ENCODE peak calls at places on chromosomes 6 and 20, in four cellular contexts. One of them, this sample, is unnamed.

GRCh38 chr6:68895929-68896328 is 260.8 kb downstream of the ADGRB3 start:
- DNase-seq in natural killer cell: no peak
- DNase-seq in GM12865: no peak
- DNase-seq in cardiac muscle cell: no peak
- DNase-seq in this sample: no peak

GRCh38 chr6:11163932-11164331 is 52.4 kb upstream of the ERVFRD-1 start:
- DNase-seq in natural killer cell: no peak
- DNase-seq in GM12865: peak
- DNase-seq in cardiac muscle cell: no peak
- DNase-seq in this sample: no peak

GRCh38 chr6:115838763-115839401 is 221.8 kb downstream of the FRK start:
- DNase-seq in natural killer cell: no peak
- DNase-seq in GM12865: peak
- DNase-seq in cardiac muscle cell: peak
- DNase-seq in this sample: no peak

GRCh38 chr20:47360489-47361267 is 4.2 kb upstream of the ZMYND8 start:
- DNase-seq in natural killer cell: no peak
- DNase-seq in GM12865: peak
- DNase-seq in cardiac muscle cell: peak
- DNase-seq in this sample: peak

GRCh38 chr20:45695496-45695895 is 6.3 kb upstream of the WFDC13 start:
- DNase-seq in natural killer cell: no peak
- DNase-seq in GM12865: no peak
- DNase-seq in cardiac muscle cell: no peak
- DNase-seq in this sample: no peak

GRCh38 chr6:12324741-12325140 is 34.6 kb downstream of the EDN1 start:
- DNase-seq in natural killer cell: no peak
- DNase-seq in GM12865: no peak
- DNase-seq in cardiac muscle cell: no peak
- DNase-seq in this sample: no peak

GRCh38 chr20:57590485-57591288 is 29.5 kb downstream of the ZBP1 start:
- DNase-seq in natural killer cell: no peak
- DNase-seq in GM12865: no peak
- DNase-seq in cardiac muscle cell: no peak
- DNase-seq in this sample: no peak

GRCh38 chr20:44151621-44152416 is 35.2 kb downstream of the JPH2 start:
- DNase-seq in natural killer cell: no peak
- DNase-seq in GM12865: no peak
- DNase-seq in cardiac muscle cell: no peak
- DNase-seq in this sample: no peak

GRCh38 chr6:166419717-166420116 is 37.0 kb upstream of the MPC1 start:
- DNase-seq in natural killer cell: peak
- DNase-seq in GM12865: no peak
- DNase-seq in cardiac muscle cell: no peak
- DNase-seq in this sample: no peak

GRCh38 chr6:157861814-157862213 is 38.8 kb downstream of the SNX9 start:
- DNase-seq in natural killer cell: no peak
- DNase-seq in GM12865: no peak
- DNase-seq in cardiac muscle cell: no peak
- DNase-seq in this sample: no peak

GRCh38 chr20:20443509-20443908 is 75.6 kb downstream of the INSM1 start:
- DNase-seq in natural killer cell: no peak
- DNase-seq in GM12865: no peak
- DNase-seq in cardiac muscle cell: no peak
- DNase-seq in this sample: no peak

GRCh38 chr6:151118453-151119123 is 121.2 kb upstream of the AKAP12 start:
- DNase-seq in natural killer cell: no peak
- DNase-seq in GM12865: peak
- DNase-seq in cardiac muscle cell: no peak
- DNase-seq in this sample: no peak

GRCh38 chr6:157537518-157537917 is 156.5 kb downstream of the ZDHHC14 start:
- DNase-seq in natural killer cell: no peak
- DNase-seq in GM12865: no peak
- DNase-seq in cardiac muscle cell: no peak
- DNase-seq in this sample: no peak

GRCh38 chr6:89984926-89985743 is 90.9 kb downstream of the GJA10 start:
- DNase-seq in natural killer cell: no peak
- DNase-seq in GM12865: no peak
- DNase-seq in cardiac muscle cell: peak
- DNase-seq in this sample: no peak

GRCh38 chr6:107819217-107819616 is 4.9 kb downstream of the SCML4 start:
- DNase-seq in natural killer cell: no peak
- DNase-seq in GM12865: no peak
- DNase-seq in cardiac muscle cell: no peak
- DNase-seq in this sample: no peak

GRCh38 chr6:3349388-3350251 is 90.9 kb downstream of the PSMG4 start:
- DNase-seq in natural killer cell: no peak
- DNase-seq in GM12865: no peak
- DNase-seq in cardiac muscle cell: no peak
- DNase-seq in this sample: no peak

GRCh38 chr6:116560130-116560529 is 6.6 kb downstream of the CALHM4 start:
- DNase-seq in natural killer cell: no peak
- DNase-seq in GM12865: no peak
- DNase-seq in cardiac muscle cell: no peak
- DNase-seq in this sample: no peak

GRCh38 chr6:37013516-37014491 is 8.3 kb downstream of the FGD2 start:
- DNase-seq in natural killer cell: no peak
- DNase-seq in GM12865: no peak
- DNase-seq in cardiac muscle cell: no peak
- DNase-seq in this sample: no peak

GRCh38 chr6:1987640-1988039 is 257.8 kb downstream of the GMDS start:
- DNase-seq in natural killer cell: no peak
- DNase-seq in GM12865: no peak
- DNase-seq in cardiac muscle cell: no peak
- DNase-seq in this sample: no peak

GRCh38 chr20:2093883-2094282 is 7.7 kb upstream of the STK35 start:
- DNase-seq in natural killer cell: no peak
- DNase-seq in GM12865: no peak
- DNase-seq in cardiac muscle cell: no peak
- DNase-seq in this sample: no peak

GRCh38 chr6:11386323-11386722 is 151.2 kb upstream of the TMEM170B start:
- DNase-seq in natural killer cell: no peak
- DNase-seq in GM12865: peak
- DNase-seq in cardiac muscle cell: no peak
- DNase-seq in this sample: no peak

GRCh38 chr6:14079433-14079832 is 38.1 kb upstream of the CD83 start:
- DNase-seq in natural killer cell: no peak
- DNase-seq in GM12865: no peak
- DNase-seq in cardiac muscle cell: no peak
- DNase-seq in this sample: no peak

GRCh38 chr6:129447166-129447565 is 262.8 kb downstream of the ARHGAP18 start:
- DNase-seq in natural killer cell: no peak
- DNase-seq in GM12865: no peak
- DNase-seq in cardiac muscle cell: no peak
- DNase-seq in this sample: no peak

GRCh38 chr6:134422426-134423231 is 104.7 kb upstream of the SGK1 start:
- DNase-seq in natural killer cell: no peak
- DNase-seq in GM12865: peak
- DNase-seq in cardiac muscle cell: no peak
- DNase-seq in this sample: no peak

GRCh38 chr6:127146935-127147334 is 28.5 kb downstream of the RSPO3 start:
- DNase-seq in natural killer cell: no peak
- DNase-seq in GM12865: no peak
- DNase-seq in cardiac muscle cell: peak
- DNase-seq in this sample: no peak

GRCh38 chr6:84762220-84762940 is 2.0 kb downstream of the TBX18 start:
- DNase-seq in natural killer cell: no peak
- DNase-seq in GM12865: no peak
- DNase-seq in cardiac muscle cell: peak
- DNase-seq in this sample: no peak
- TF ChIP-seq CTCF in natural killer cell: no peak
- TF ChIP-seq CTCF in GM12865: no peak
- TF ChIP-seq CTCF in cardiac muscle cell: peak
- TF ChIP-seq CTCF in this sample: no peak

GRCh38 chr6:136701011-136701410 is 91.3 kb downstream of the MAP3K5 start:
- DNase-seq in natural killer cell: no peak
- DNase-seq in GM12865: no peak
- DNase-seq in cardiac muscle cell: no peak
- DNase-seq in this sample: no peak
- TF ChIP-seq CTCF in natural killer cell: no peak
- TF ChIP-seq CTCF in GM12865: no peak
- TF ChIP-seq CTCF in cardiac muscle cell: no peak
- TF ChIP-seq CTCF in this sample: no peak

GRCh38 chr6:159169557-159170332 is 545 bp downstream of the FNDC1 start:
- DNase-seq in natural killer cell: no peak
- DNase-seq in GM12865: no peak
- DNase-seq in cardiac muscle cell: peak
- DNase-seq in this sample: peak
- TF ChIP-seq CTCF in natural killer cell: no peak
- TF ChIP-seq CTCF in GM12865: no peak
- TF ChIP-seq CTCF in cardiac muscle cell: peak
- TF ChIP-seq CTCF in this sample: no peak

DNA sequence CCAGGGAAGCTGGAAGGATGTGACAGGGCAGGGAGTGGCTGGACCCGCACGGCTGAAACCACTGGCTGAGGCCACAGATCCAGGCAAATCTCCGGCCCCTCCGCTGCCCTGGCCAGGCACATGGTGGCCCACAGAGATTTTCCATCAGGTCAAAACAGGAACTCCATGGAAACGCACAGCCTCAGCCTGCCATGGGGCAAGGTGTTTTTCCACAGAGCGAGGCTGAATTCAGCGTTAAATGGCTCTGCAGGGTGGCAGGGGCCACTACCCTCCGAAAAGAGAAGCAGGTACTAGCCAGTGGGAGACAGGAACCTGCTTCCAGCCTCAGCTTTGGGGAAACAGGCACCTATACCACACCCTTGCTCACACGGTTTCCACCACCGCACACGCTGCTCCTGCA is 53.1 kb downstream of the PREX1 start:
- DNase-seq in natural killer cell: no peak
- DNase-seq in GM12865: no peak
- DNase-seq in cardiac muscle cell: no peak
- DNase-seq in this sample: no peak
- TF ChIP-seq CTCF in natural killer cell: no peak
- TF ChIP-seq CTCF in GM12865: no peak
- TF ChIP-seq CTCF in cardiac muscle cell: no peak
- TF ChIP-seq CTCF in this sample: no peak

DNA sequence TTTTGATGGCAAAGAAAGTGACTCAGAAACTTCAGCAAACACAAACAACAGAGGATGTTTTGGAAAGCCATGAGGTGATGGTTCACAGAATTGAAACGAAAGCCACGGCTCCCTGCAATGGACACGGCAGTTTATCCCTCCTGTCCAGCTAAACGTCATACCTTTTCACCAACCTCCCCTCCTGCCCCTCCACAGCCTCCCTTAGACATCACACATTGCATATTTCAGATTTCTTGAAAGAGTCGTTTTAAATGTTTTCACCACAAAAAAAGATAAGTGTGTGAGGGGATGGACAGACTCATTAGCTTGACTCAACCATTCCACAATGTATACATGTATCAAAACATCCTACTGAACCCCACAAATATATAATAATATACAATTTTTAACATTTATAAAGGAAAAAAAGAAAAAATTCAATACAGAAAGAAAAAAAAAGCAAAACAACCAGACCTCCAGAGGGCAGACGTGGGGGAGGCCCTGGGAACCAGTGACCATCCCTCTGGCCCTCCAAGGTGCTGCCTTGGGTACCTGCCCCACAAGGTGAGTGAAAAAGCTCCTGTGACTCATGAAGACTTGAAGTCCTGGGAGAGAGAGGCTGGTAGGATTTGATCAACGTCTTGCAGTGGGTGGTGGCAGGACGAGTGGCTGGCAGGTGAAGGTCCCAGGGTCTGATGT is 117.2 kb upstream of the THBS2 start:
- DNase-seq in natural killer cell: no peak
- DNase-seq in GM12865: no peak
- DNase-seq in cardiac muscle cell: no peak
- DNase-seq in this sample: no peak
- TF ChIP-seq CTCF in natural killer cell: no peak
- TF ChIP-seq CTCF in GM12865: no peak
- TF ChIP-seq CTCF in cardiac muscle cell: no peak
- TF ChIP-seq CTCF in this sample: no peak

DNA sequence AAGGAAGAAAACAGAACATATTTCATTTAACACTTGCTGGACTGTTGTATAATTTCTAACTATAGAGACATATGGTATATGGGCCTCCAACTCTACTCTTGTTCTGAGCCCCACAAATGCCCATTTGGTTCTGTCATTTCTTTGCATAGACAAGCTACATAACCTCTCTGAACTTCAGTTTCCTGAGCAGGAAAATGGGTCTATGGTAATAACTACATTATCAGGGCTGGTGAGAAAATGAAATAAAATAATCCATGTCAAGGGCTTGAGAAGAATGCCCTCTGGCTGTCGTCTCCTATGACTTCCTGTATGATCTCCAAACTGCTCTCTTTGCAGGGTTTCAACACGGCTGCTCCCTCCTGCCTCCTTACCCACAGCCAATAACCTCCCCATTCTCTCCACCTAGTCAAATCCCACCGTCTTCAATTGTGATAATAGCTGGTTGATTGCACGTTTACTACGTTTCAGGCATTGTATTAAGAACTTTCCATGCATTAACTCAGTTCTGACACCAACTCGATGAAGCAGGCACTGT is 12.0 kb downstream of the ZCCHC3 start:
- DNase-seq in natural killer cell: no peak
- DNase-seq in GM12865: no peak
- DNase-seq in cardiac muscle cell: peak
- DNase-seq in this sample: no peak
- TF ChIP-seq CTCF in natural killer cell: no peak
- TF ChIP-seq CTCF in GM12865: no peak
- TF ChIP-seq CTCF in cardiac muscle cell: no peak
- TF ChIP-seq CTCF in this sample: no peak

GRCh38 chr20:63980317-63980805 is 571 bp upstream of the PRPF6 start:
- DNase-seq in natural killer cell: no peak
- DNase-seq in GM12865: peak
- DNase-seq in cardiac muscle cell: peak
- DNase-seq in this sample: no peak

GRCh38 chr20:63979221-63979548 is 257 bp downstream of the SAMD10 start:
- DNase-seq in natural killer cell: no peak
- DNase-seq in GM12865: no peak
- DNase-seq in cardiac muscle cell: no peak
- DNase-seq in this sample: no peak

GRCh38 chr20:63980806-63981728 is at the start of gene PRPF6:
- DNase-seq in natural killer cell: peak
- DNase-seq in GM12865: peak
- DNase-seq in cardiac muscle cell: peak
- DNase-seq in this sample: peak

GRCh38 chr20:63978319-63979220 is 872 bp downstream of the SAMD10 start:
- DNase-seq in natural killer cell: peak
- DNase-seq in GM12865: peak
- DNase-seq in cardiac muscle cell: peak
- DNase-seq in this sample: peak

GRCh38 chr20:63979549-63980316 is at the start of gene SAMD10:
- DNase-seq in natural killer cell: peak
- DNase-seq in GM12865: peak
- DNase-seq in cardiac muscle cell: peak
- DNase-seq in this sample: peak
- TF ChIP-seq CTCF in natural killer cell: no peak
- TF ChIP-seq CTCF in GM12865: peak
- TF ChIP-seq CTCF in cardiac muscle cell: no peak
- TF ChIP-seq CTCF in this sample: no peak